ENCODE peak calls at places on chromosomes 16 and 17, in five cellular contexts. U, H, A, D and S are unnamed samples.

GRCh38 chr17:78484300-78485159 is 92.7 kb downstream of the DNAH17 start:
- DNase-seq in U (peak; percentile 89), H (peak; percentile 45), A (peak; percentile 96), D (no peak), S (peak; percentile 51)

GRCh38 chr16:88634141-88634993 is 4.0 kb upstream of the IL17C start:
- DNase-seq in U (peak; percentile 85), H (peak; percentile 85), A (peak; percentile 96), D (peak; percentile 83), S (peak; percentile 46)

GRCh38 chr16:70691223-70692129 is 5.6 kb upstream of the MTSS2 start:
- DNase-seq in U (no peak), H (peak; percentile 99), A (no peak), D (peak; percentile 99), S (no peak)

GRCh38 chr16:66274335-66275110 is 92.0 kb upstream of the CDH5 start:
- DNase-seq in U (peak; percentile 16), H (no peak), A (no peak), D (no peak), S (no peak)

GRCh38 chr17:13740692-13741091 is 139.0 kb upstream of the HS3ST3A1 start:
- DNase-seq in U (no peak), H (no peak), A (no peak), D (no peak), S (no peak)

GRCh38 chr17:17877548-17878358 is 41.0 kb upstream of the SREBF1 start:
- DNase-seq in U (peak; percentile 75), H (peak; percentile 82), A (no peak), D (no peak), S (peak; percentile 63)

GRCh38 chr17:63961355-63962207 is 11.1 kb downstream of the SCN4A start:
- DNase-seq in U (peak; percentile 100), H (peak; percentile 78), A (peak; percentile 100), D (peak; percentile 13), S (peak; percentile 97)

GRCh38 chr16:24610421-24610765 is 71.0 kb downstream of the RBBP6 start:
- DNase-seq in U (peak; percentile 55), H (peak; percentile 44), A (no peak), D (no peak), S (peak; percentile 18)

GRCh38 chr16:711548-712320 is 3.2 kb upstream of the METRN start:
- DNase-seq in U (peak; percentile 85), H (peak; percentile 74), A (peak; percentile 95), D (peak; percentile 67), S (no peak)

GRCh38 chr16:66366433-66367299 is at the start of gene CDH5:
- DNase-seq in U (no peak), H (no peak), A (no peak), D (no peak), S (no peak)

GRCh38 chr16:31780342-31780741 is 93.3 kb upstream of the ZNF267 start:
- DNase-seq in U (no peak), H (no peak), A (no peak), D (no peak), S (no peak)

GRCh38 chr17:7218774-7219173 is 862 bp downstream of the DLG4 start:
- DNase-seq in U (no peak), H (no peak), A (no peak), D (no peak), S (no peak)

GRCh38 chr16:50323335-50324011 is 45.3 kb downstream of the BRD7 start:
- DNase-seq in U (no peak), H (peak; percentile 77), A (no peak), D (no peak), S (no peak)

GRCh38 chr16:1154887-1155331 is 2.0 kb downstream of the CACNA1H start:
- DNase-seq in U (no peak), H (no peak), A (no peak), D (no peak), S (no peak)

GRCh38 chr17:12389421-12389820 is 276.3 kb upstream of the MYOCD start:
- DNase-seq in U (no peak), H (no peak), A (no peak), D (no peak), S (no peak)

GRCh38 chr16:82891918-82892317 is 265.1 kb downstream of the CDH13 start:
- DNase-seq in U (no peak), H (no peak), A (no peak), D (no peak), S (no peak)

GRCh38 chr17:27569257-27569722 is 61.7 kb upstream of the LGALS9 start:
- DNase-seq in U (peak; percentile 94), H (no peak), A (peak; percentile 81), D (peak; percentile 88), S (peak; percentile 18)

GRCh38 chr17:48756816-48757215 is 28.3 kb upstream of the HOXB13 start:
- DNase-seq in U (no peak), H (no peak), A (no peak), D (no peak), S (no peak)

GRCh38 chr17:57085448-57086068 is 512 bp downstream of the AKAP1 start:
- DNase-seq in U (peak; percentile 71), H (peak; percentile 71), A (peak; percentile 55), D (peak; percentile 38), S (peak; percentile 62)

GRCh38 chr17:57080708-57081107 is 4.3 kb upstream of the AKAP1 start:
- DNase-seq in U (no peak), H (no peak), A (no peak), D (no peak), S (no peak)

GRCh38 chr17:57086069-57086930 is 1.3 kb downstream of the AKAP1 start:
- DNase-seq in U (peak; percentile 60), H (peak; percentile 52), A (peak; percentile 63), D (peak; percentile 35), S (peak; percentile 14)

GRCh38 chr17:57084802-57085447 is at the start of gene AKAP1:
- DNase-seq in U (peak; percentile 99), H (peak; percentile 93), A (peak; percentile 95), D (peak; percentile 95), S (peak; percentile 91)

DNA sequence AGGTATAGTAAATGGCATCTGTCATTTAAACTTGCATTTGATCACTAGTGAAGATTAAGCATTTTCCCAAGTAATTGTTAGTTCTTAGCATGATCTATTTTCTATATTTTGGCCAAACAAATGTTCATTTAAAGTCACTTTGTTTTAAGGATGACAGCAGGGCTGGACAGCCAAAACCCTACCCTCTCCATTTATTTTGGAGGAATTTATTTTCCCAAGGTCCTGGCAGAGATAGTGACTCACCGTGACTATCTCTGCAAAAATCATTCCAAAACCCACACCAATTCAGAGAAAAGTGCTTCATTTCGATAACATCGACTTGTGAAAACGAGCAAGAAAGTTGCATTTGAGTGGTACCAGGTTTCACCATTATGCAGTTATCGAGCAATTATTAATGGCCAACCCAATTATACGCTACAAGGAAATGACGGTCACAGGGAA is 665 bp upstream of the AKAP1 start:
- DNase-seq in U (no peak), H (no peak), A (no peak), D (no peak), S (no peak)
- H3K14ac ChIP-seq in U (peak overlapping the region; percentile 98), H (no peak overlapping the region), A (no peak overlapping the region), D (peak overlapping the region; percentile 99), S (no peak overlapping the region)

GRCh38 chr16:84571506-84571905 is 46.4 kb downstream of the COTL1 start:
- DNase-seq in U (no peak), H (no peak), A (no peak), D (no peak), S (no peak)

GRCh38 chr16:84571010-84571409 is 46.9 kb downstream of the COTL1 start:
- DNase-seq in U (no peak), H (no peak), A (no peak), D (no peak), S (no peak)

GRCh38 chr16:84568066-84568465 is 49.8 kb downstream of the COTL1 start:
- DNase-seq in U (no peak), H (no peak), A (no peak), D (peak; percentile 98), S (no peak)

GRCh38 chr16:84567446-84567962 is 50.4 kb downstream of the COTL1 start:
- DNase-seq in U (no peak), H (no peak), A (no peak), D (peak; percentile 99), S (no peak)

DNA sequence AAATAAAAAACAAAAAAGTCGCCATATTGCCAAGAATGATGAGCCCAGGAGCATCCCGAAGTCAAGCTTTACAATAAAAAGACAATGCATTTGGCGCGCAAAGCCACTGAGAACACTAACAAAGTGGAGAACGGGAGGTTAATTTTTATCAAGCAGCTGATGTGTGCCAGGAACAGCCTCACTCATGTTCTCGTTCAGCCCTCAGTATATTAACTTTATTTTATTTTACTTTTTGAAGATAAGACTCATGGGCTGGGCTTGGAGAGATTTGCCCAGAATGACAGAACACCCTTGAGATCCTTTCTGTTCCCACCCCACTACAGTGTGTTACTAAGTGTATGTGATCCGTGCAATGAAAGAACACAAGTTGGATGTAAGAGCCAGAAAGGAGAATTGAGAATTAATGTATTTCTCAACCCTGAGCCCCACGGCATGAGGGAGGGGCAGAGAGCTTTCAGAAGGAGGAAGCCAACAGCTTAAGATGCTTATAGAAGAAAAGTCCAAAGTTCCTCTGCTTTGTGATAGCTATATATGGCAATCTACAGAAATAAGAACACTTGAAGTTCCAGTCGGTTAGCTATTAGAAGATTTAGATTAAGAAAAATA is 48.4 kb downstream of the COTL1 start:
- DNase-seq in U (no peak), H (no peak), A (no peak), D (no peak), S (no peak)
- H3K4me1 ChIP-seq in U (peaks cover 13% of the 10 kb centered on the region), H (peaks cover 1% of the 10 kb centered on the region), A (peaks cover 12% of the 10 kb centered on the region), D (peaks cover 6% of the 10 kb centered on the region), S (peaks cover 3% of the 10 kb centered on the region)

GRCh38 chr17:1714980-1715802 is 5.0 kb upstream of the TLCD2 start:
- DNase-seq in U (peak; percentile 86), H (peak; percentile 91), A (peak; percentile 67), D (peak; percentile 95), S (no peak)

GRCh38 chr17:1716912-1717695 is 6.9 kb upstream of the TLCD2 start:
- DNase-seq in U (peak; percentile 99), H (peak; percentile 100), A (peak; percentile 93), D (peak; percentile 97), S (peak; percentile 98)

GRCh38 chr17:1715803-1716075 is 5.6 kb upstream of the TLCD2 start:
- DNase-seq in U (no peak), H (no peak), A (no peak), D (no peak), S (no peak)

GRCh38 chr17:1714488-1714979 is 4.4 kb upstream of the TLCD2 start:
- DNase-seq in U (peak; percentile 98), H (peak; percentile 95), A (peak; percentile 92), D (peak; percentile 96), S (peak; percentile 92)

DNA sequence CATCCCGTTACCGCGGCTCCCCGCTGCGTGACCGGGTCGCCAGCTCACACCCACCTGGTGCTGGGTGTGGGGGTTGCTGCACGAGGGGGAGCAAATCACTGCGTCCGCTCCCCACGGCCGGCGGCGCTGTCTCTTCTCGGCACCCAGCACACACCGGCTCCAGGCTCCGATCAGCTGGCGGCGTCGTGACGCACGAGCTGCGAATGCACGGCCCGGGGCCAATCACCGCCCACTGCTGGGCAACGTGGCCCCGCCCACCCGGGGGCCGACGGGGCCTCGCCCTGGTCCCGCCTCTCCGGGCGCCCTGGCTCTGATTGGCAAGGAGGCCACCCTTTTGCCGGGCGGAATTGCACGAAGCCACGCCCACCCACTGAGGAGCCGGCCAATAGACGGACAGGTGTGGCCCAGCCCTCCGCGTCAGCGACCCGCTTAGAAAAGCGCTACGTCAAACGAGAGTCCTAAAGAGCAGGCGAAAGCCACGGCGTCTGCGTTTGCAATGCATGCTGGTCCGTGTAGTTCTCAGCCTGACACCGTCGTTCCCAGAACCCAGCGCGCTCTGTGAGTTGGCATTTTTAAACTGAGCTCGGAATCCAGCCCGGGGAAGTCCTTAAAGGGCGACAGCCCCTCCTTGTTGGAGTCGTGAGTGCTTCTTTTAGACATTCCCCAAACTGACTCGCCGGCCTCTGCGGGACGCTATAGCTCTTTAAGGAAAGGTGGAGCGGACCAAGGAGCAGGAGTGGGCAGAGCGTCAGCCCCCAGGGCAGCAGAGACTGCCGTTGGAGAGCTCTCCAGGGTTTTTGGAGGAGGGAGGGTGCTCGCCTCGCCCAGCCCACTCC is 6.1 kb upstream of the TLCD2 start:
- DNase-seq in U (peak; percentile 100), H (peak; percentile 100), A (peak; percentile 99), D (peak; percentile 100), S (peak; percentile 100)
- H2BK12ac ChIP-seq in U (no peak overlapping the region), H (peak overlapping the region; percentile 7), A (peak overlapping the region; percentile 80), D (peak overlapping the region; percentile 47), S (no peak overlapping the region)

GRCh38 chr16:21190013-21190412 is 21.4 kb downstream of the ZP2 start:
- DNase-seq in U (no peak), H (no peak), A (no peak), D (no peak), S (no peak)
- H3K14ac ChIP-seq in U (no peak overlapping the region), H (no peak overlapping the region), A (no peak overlapping the region), D (no peak overlapping the region), S (no peak overlapping the region)